ENCODE peak calls at places on chromosomes 12 and 14, in six cellular contexts. B, P, E, I, K and G are unnamed samples.

GRCh38 chr12:76072568-76072967 is 11.9 kb downstream of the NAP1L1 start:
- DNase-seq in B (no peak), P (no peak), E (no peak), I (no peak), K (no peak), G (no peak)

GRCh38 chr14:29576997-29577396 is 350.6 kb downstream of the PRKD1 start:
- DNase-seq in B (no peak), P (no peak), E (no peak), I (no peak), K (no peak), G (no peak)

GRCh38 chr12:18750087-18750486 is 12.2 kb downstream of the CAPZA3 start:
- DNase-seq in B (peak; percentile 55), P (no peak), E (no peak), I (peak; percentile 38), K (no peak), G (no peak)

GRCh38 chr12:52151859-52152783 is 39.7 kb downstream of the KRT80 start:
- DNase-seq in B (peak; percentile 58), P (peak; percentile 70), E (peak; percentile 63), I (peak; percentile 60), K (no peak), G (peak; percentile 95)

GRCh38 chr12:65524666-65525065 is 246.2 kb downstream of the MSRB3 start:
- DNase-seq in B (peak; percentile 69), P (no peak), E (no peak), I (peak; percentile 75), K (peak; percentile 59), G (no peak)

GRCh38 chr14:104676694-104677505 is 12.5 kb upstream of the INF2 start:
- DNase-seq in B (no peak), P (no peak), E (no peak), I (no peak), K (no peak), G (peak; percentile 86)

GRCh38 chr12:64318605-64319004 is 72.0 kb downstream of the C12orf56 start:
- DNase-seq in B (peak; percentile 60), P (no peak), E (peak; percentile 4), I (peak; percentile 80), K (no peak), G (peak; percentile 92)

GRCh38 chr12:131543040-131543439 is 167.8 kb upstream of the SFSWAP start:
- DNase-seq in B (no peak), P (no peak), E (no peak), I (no peak), K (no peak), G (no peak)

GRCh38 chr14:23610090-23610814 is 25.9 kb upstream of the DHRS2 start:
- DNase-seq in B (no peak), P (no peak), E (no peak), I (no peak), K (no peak), G (no peak)

GRCh38 chr12:76152161-76152807 is 67.8 kb upstream of the NAP1L1 start:
- DNase-seq in B (no peak), P (no peak), E (no peak), I (peak; percentile 28), K (no peak), G (no peak)

GRCh38 chr12:107400686-107401447 is 284.7 kb upstream of the PWP1 start:
- DNase-seq in B (peak; percentile 78), P (no peak), E (no peak), I (peak; percentile 79), K (no peak), G (no peak)

GRCh38 chr14:21039059-21039422 is 3.1 kb upstream of the RNASE7 start:
- DNase-seq in B (peak; percentile 87), P (peak; percentile 59), E (peak; percentile 86), I (peak; percentile 89), K (no peak), G (peak; percentile 85)

GRCh38 chr12:58529897-58530296 is 390.4 kb downstream of the LRIG3 start:
- DNase-seq in B (peak; percentile 98), P (no peak), E (no peak), I (peak; percentile 95), K (peak; percentile 89), G (no peak)

GRCh38 chr14:52829527-52829926 is 38.1 kb upstream of the GNPNAT1 start:
- DNase-seq in B (no peak), P (no peak), E (no peak), I (no peak), K (no peak), G (no peak)

GRCh38 chr12:133106253-133106652 is 23.8 kb downstream of the ZNF891 start:
- DNase-seq in B (peak; percentile 9), P (no peak), E (no peak), I (peak; percentile 26), K (no peak), G (no peak)

GRCh38 chr14:50025776-50026175 is 90.6 kb downstream of the VCPKMT start:
- DNase-seq in B (no peak), P (no peak), E (no peak), I (no peak), K (no peak), G (no peak)

GRCh38 chr12:104177663-104178501 is 37.7 kb upstream of the TXNRD1 start:
- DNase-seq in B (peak; percentile 99), P (peak; percentile 58), E (peak; percentile 44), I (peak; percentile 99), K (peak; percentile 97), G (no peak)

GRCh38 chr12:128938886-128939285 is 85.6 kb downstream of the GLT1D1 start:
- DNase-seq in B (no peak), P (peak; percentile 42), E (no peak), I (no peak), K (no peak), G (no peak)

GRCh38 chr12:79886917-79887519 is 47.9 kb downstream of the PPP1R12A start:
- DNase-seq in B (peak; percentile 80), P (no peak), E (no peak), I (peak; percentile 78), K (no peak), G (no peak)

GRCh38 chr12:27213830-27214787 is 30.0 kb upstream of the STK38L start:
- DNase-seq in B (no peak), P (no peak), E (no peak), I (no peak), K (no peak), G (peak; percentile 67)

GRCh38 chr14:93105362-93105761 is 10.4 kb downstream of the ITPK1 start:
- DNase-seq in B (peak; percentile 51), P (peak; percentile 53), E (no peak), I (peak; percentile 73), K (peak; percentile 21), G (no peak)

GRCh38 chr14:92726135-92726932 is 22.1 kb downstream of the LGMN start:
- DNase-seq in B (peak; percentile 72), P (peak; percentile 82), E (peak; percentile 52), I (peak; percentile 94), K (no peak), G (no peak)

GRCh38 chr12:113161415-113162016 is 12.0 kb downstream of the CFAP73 start:
- DNase-seq in B (no peak), P (no peak), E (no peak), I (no peak), K (no peak), G (peak; percentile 100)

GRCh38 chr14:78153069-78153351 is 17.2 kb upstream of the NRXN3 start:
- DNase-seq in B (peak; percentile 39), P (no peak), E (no peak), I (peak; percentile 3), K (no peak), G (no peak)

GRCh38 chr12:93204896-93205295 is 172.8 kb upstream of the NUDT4 start:
- DNase-seq in B (no peak), P (no peak), E (no peak), I (no peak), K (no peak), G (no peak)

GRCh38 chr14:51653096-51653814 is 1.5 kb downstream of the FRMD6 start:
- DNase-seq in B (peak; percentile 91), P (no peak), E (peak; percentile 38), I (peak; percentile 91), K (no peak), G (peak; percentile 53)

GRCh38 chr12:87801860-87802720 is 227.1 kb downstream of the C12orf50 start:
- DNase-seq in B (peak; percentile 59), P (no peak), E (no peak), I (peak; percentile 52), K (no peak), G (no peak)
- H3K4me3 ChIP-seq in B (no peak overlapping the region), P (no peak overlapping the region), E (no peak overlapping the region), I (no peak overlapping the region), K (no peak overlapping the region), G (no peak overlapping the region)

GRCh38 chr12:57237952-57238853 is 8.7 kb downstream of the SHMT2 start:
- DNase-seq in B (no peak), P (no peak), E (no peak), I (no peak), K (no peak), G (peak; percentile 88)
- H3K4me3 ChIP-seq in B (peak overlapping the region; percentile 58), P (no peak overlapping the region), E (peak overlapping the region; percentile 54), I (peak overlapping the region; percentile 18), K (peak overlapping the region; percentile 52), G (peak overlapping the region; percentile 79)

GRCh38 chr12:124507188-124508109 is 60.0 kb downstream of the NCOR2 start:
- DNase-seq in B (peak; percentile 36), P (no peak), E (peak; percentile 85), I (peak; percentile 72), K (no peak), G (no peak)

GRCh38 chr12:124505001-124505818 is 62.2 kb downstream of the NCOR2 start:
- DNase-seq in B (no peak), P (no peak), E (no peak), I (no peak), K (no peak), G (no peak)

GRCh38 chr12:124508323-124509096 is 58.9 kb downstream of the NCOR2 start:
- DNase-seq in B (no peak), P (no peak), E (no peak), I (no peak), K (no peak), G (no peak)

GRCh38 chr12:124506145-124506831 is 61.1 kb downstream of the NCOR2 start:
- DNase-seq in B (peak; percentile 48), P (peak; percentile 70), E (peak; percentile 86), I (peak; percentile 83), K (no peak), G (peak; percentile 77)

DNA sequence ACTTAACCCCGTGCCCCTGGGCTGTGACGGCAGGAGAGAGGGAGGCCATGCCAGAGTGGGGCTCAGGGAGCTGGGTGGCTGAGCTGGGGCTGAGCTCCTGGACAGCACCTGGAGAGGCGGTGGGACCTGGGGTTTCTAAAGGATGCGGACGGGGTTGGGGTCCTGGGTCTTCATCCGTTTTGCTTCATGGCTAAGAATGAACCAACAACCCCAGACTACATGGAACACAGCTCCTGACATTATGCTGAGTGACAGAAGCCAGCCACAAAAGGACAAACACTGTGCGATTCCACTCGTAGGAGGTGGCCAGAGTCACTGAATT is 60.6 kb downstream of the NCOR2 start:
- DNase-seq in B (no peak), P (no peak), E (no peak), I (no peak), K (no peak), G (no peak)
- H3K4me3 ChIP-seq in B (no peak overlapping the region), P (no peak overlapping the region), E (peak overlapping the region; percentile 22), I (no peak overlapping the region), K (no peak overlapping the region), G (no peak overlapping the region)

DNA sequence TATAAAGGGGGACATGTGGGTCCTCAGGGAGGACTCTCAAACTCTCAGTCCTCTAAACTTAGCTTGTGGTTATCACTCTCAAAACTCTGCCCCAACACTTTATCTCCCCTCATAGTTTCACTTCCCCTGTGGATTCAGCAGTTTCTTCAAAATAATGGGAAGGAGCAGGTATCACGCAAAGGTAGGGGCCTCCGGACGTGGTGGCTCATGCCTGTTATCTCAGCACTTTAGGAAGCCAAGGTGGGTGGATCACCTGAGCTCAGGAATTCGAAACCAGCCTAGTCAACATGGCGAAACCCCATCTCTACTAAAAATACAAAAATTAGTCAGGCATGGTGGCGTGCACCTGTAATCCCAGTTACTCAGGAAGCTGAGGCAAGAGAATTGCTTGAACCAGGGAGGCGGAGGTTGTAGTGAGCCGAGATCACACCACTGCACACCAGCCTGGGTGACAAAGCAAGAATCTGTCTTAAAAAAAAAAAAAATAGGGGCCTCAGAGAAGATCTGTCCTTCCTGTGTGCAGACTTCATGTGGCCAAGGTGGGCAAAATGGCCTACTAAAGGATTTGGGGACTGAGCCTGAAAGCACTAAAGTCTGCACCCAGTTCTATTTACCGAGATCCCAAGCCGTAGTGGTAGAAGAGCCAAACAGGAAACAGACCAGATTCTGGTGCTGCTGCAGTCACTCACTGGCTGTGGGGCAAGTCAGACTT is 6.4 kb downstream of the ITGB7 start:
- DNase-seq in B (peak; percentile 45), P (no peak), E (no peak), I (no peak), K (no peak), G (no peak)
- H3K4me3 ChIP-seq in B (no peak overlapping the region), P (no peak overlapping the region), E (no peak overlapping the region), I (no peak overlapping the region), K (no peak overlapping the region), G (no peak overlapping the region)